ENCODE peak calls at places on chromosomes 13 and 19, in ten cellular contexts. One of them, this sample, is unnamed.

GRCh38 chr19:8484331-8484894 is 18.0 kb downstream of the PRAM1 start:
- DNase-seq in cardiac fibroblast: no peak
- DNase-seq in NCI-H146: no peak
- DNase-seq in hepatocyte: no peak
- DNase-seq in esophagus squamous epithelium: no peak
- DNase-seq in fibroblast of mammary gland: no peak
- DNase-seq in ELR: no peak
- DNase-seq in non-pigmented ciliary epithelial cell: no peak
- DNase-seq in CD8-positive, alpha-beta T cell: no peak
- DNase-seq in NCI-H2081: no peak
- DNase-seq in this sample: no peak

GRCh38 chr19:3519126-3519525 is 13.0 kb downstream of the FZR1 start:
- DNase-seq in CD8-positive, alpha-beta T cell: no peak
- DNase-seq in fibroblast of mammary gland: no peak
- DNase-seq in ELR: no peak
- DNase-seq in esophagus squamous epithelium: no peak
- DNase-seq in hepatocyte: no peak
- DNase-seq in NCI-H2081: no peak
- DNase-seq in NCI-H146: no peak
- DNase-seq in cardiac fibroblast: no peak
- DNase-seq in non-pigmented ciliary epithelial cell: no peak
- DNase-seq in this sample: no peak

GRCh38 chr19:17743874-17744273 is 7.4 kb upstream of the FCHO1 start:
- DNase-seq in NCI-H2081: no peak
- DNase-seq in ELR: peak; percentile 67
- DNase-seq in non-pigmented ciliary epithelial cell: no peak
- DNase-seq in esophagus squamous epithelium: no peak
- DNase-seq in CD8-positive, alpha-beta T cell: no peak
- DNase-seq in NCI-H146: no peak
- DNase-seq in hepatocyte: no peak
- DNase-seq in fibroblast of mammary gland: peak; percentile 56
- DNase-seq in cardiac fibroblast: peak; percentile 69
- DNase-seq in this sample: no peak

GRCh38 chr19:47719047-47719885 is 6.0 kb downstream of the EHD2 start:
- DNase-seq in hepatocyte: peak; percentile 93
- DNase-seq in non-pigmented ciliary epithelial cell: peak; percentile 76
- DNase-seq in fibroblast of mammary gland: peak; percentile 99
- DNase-seq in NCI-H2081: no peak
- DNase-seq in esophagus squamous epithelium: no peak
- DNase-seq in cardiac fibroblast: peak; percentile 97
- DNase-seq in ELR: peak; percentile 97
- DNase-seq in NCI-H146: no peak
- DNase-seq in CD8-positive, alpha-beta T cell: no peak
- DNase-seq in this sample: peak; percentile 72

GRCh38 chr13:32415019-32415418 is 12.9 kb downstream of the N4BP2L1 start:
- DNase-seq in CD8-positive, alpha-beta T cell: peak; percentile 21
- DNase-seq in NCI-H146: peak; percentile 35
- DNase-seq in esophagus squamous epithelium: no peak
- DNase-seq in cardiac fibroblast: peak; percentile 36
- DNase-seq in hepatocyte: no peak
- DNase-seq in non-pigmented ciliary epithelial cell: no peak
- DNase-seq in fibroblast of mammary gland: peak; percentile 28
- DNase-seq in NCI-H2081: no peak
- DNase-seq in ELR: peak; percentile 34
- DNase-seq in this sample: no peak

GRCh38 chr13:92804346-92804745 is 422.3 kb upstream of the GPC6 start:
- DNase-seq in fibroblast of mammary gland: peak; percentile 64
- DNase-seq in ELR: peak; percentile 50
- DNase-seq in cardiac fibroblast: peak; percentile 39
- DNase-seq in NCI-H2081: no peak
- DNase-seq in esophagus squamous epithelium: no peak
- DNase-seq in non-pigmented ciliary epithelial cell: no peak
- DNase-seq in CD8-positive, alpha-beta T cell: no peak
- DNase-seq in NCI-H146: no peak
- DNase-seq in hepatocyte: no peak
- DNase-seq in this sample: peak; percentile 8

GRCh38 chr13:112942689-112943308 is 26.2 kb upstream of the MCF2L start:
- DNase-seq in CD8-positive, alpha-beta T cell: peak; percentile 98
- DNase-seq in fibroblast of mammary gland: peak; percentile 92
- DNase-seq in hepatocyte: peak; percentile 99
- DNase-seq in NCI-H146: peak; percentile 99
- DNase-seq in NCI-H2081: peak; percentile 97
- DNase-seq in non-pigmented ciliary epithelial cell: peak; percentile 78
- DNase-seq in cardiac fibroblast: peak; percentile 95
- DNase-seq in ELR: peak; percentile 95
- DNase-seq in esophagus squamous epithelium: peak; percentile 53
- DNase-seq in this sample: peak; percentile 90

GRCh38 chr13:29507356-29507755 is 88.1 kb downstream of the SLC7A1 start:
- DNase-seq in NCI-H2081: peak; percentile 44
- DNase-seq in fibroblast of mammary gland: peak; percentile 26
- DNase-seq in ELR: no peak
- DNase-seq in hepatocyte: no peak
- DNase-seq in non-pigmented ciliary epithelial cell: no peak
- DNase-seq in cardiac fibroblast: no peak
- DNase-seq in NCI-H146: peak; percentile 65
- DNase-seq in esophagus squamous epithelium: no peak
- DNase-seq in CD8-positive, alpha-beta T cell: no peak
- DNase-seq in this sample: no peak

GRCh38 chr13:67390462-67391093 is 160.4 kb upstream of the PCDH9 start:
- DNase-seq in fibroblast of mammary gland: peak; percentile 88
- DNase-seq in NCI-H146: no peak
- DNase-seq in cardiac fibroblast: peak; percentile 80
- DNase-seq in non-pigmented ciliary epithelial cell: no peak
- DNase-seq in esophagus squamous epithelium: no peak
- DNase-seq in CD8-positive, alpha-beta T cell: no peak
- DNase-seq in NCI-H2081: no peak
- DNase-seq in ELR: peak; percentile 54
- DNase-seq in hepatocyte: no peak
- DNase-seq in this sample: no peak

GRCh38 chr13:36357692-36358091 is 11.5 kb upstream of the SPART start:
- DNase-seq in ELR: no peak
- DNase-seq in non-pigmented ciliary epithelial cell: no peak
- DNase-seq in esophagus squamous epithelium: no peak
- DNase-seq in NCI-H2081: no peak
- DNase-seq in cardiac fibroblast: no peak
- DNase-seq in fibroblast of mammary gland: peak; percentile 54
- DNase-seq in hepatocyte: no peak
- DNase-seq in NCI-H146: no peak
- DNase-seq in CD8-positive, alpha-beta T cell: no peak
- DNase-seq in this sample: peak; percentile 52

GRCh38 chr13:111791131-111791530 is 275.8 kb upstream of the SOX1 start:
- DNase-seq in CD8-positive, alpha-beta T cell: no peak
- DNase-seq in cardiac fibroblast: no peak
- DNase-seq in non-pigmented ciliary epithelial cell: no peak
- DNase-seq in NCI-H146: no peak
- DNase-seq in esophagus squamous epithelium: no peak
- DNase-seq in fibroblast of mammary gland: no peak
- DNase-seq in NCI-H2081: no peak
- DNase-seq in ELR: no peak
- DNase-seq in hepatocyte: no peak
- DNase-seq in this sample: no peak

GRCh38 chr13:20191902-20192469 is 752 bp downstream of the GJB2 start:
- DNase-seq in non-pigmented ciliary epithelial cell: no peak
- DNase-seq in ELR: peak; percentile 27
- DNase-seq in NCI-H146: no peak
- DNase-seq in esophagus squamous epithelium: no peak
- DNase-seq in fibroblast of mammary gland: peak; percentile 32
- DNase-seq in hepatocyte: peak; percentile 58
- DNase-seq in CD8-positive, alpha-beta T cell: no peak
- DNase-seq in NCI-H2081: no peak
- DNase-seq in cardiac fibroblast: no peak
- DNase-seq in this sample: peak; percentile 10

GRCh38 chr13:23022667-23023066 is 158.1 kb upstream of the SGCG start:
- DNase-seq in NCI-H2081: no peak
- DNase-seq in cardiac fibroblast: no peak
- DNase-seq in non-pigmented ciliary epithelial cell: no peak
- DNase-seq in hepatocyte: no peak
- DNase-seq in CD8-positive, alpha-beta T cell: no peak
- DNase-seq in ELR: no peak
- DNase-seq in esophagus squamous epithelium: no peak
- DNase-seq in fibroblast of mammary gland: no peak
- DNase-seq in NCI-H146: no peak
- DNase-seq in this sample: no peak

GRCh38 chr19:6947745-6948144 is 60.4 kb downstream of the ADGRE1 start:
- DNase-seq in non-pigmented ciliary epithelial cell: no peak
- DNase-seq in fibroblast of mammary gland: peak; percentile 71
- DNase-seq in esophagus squamous epithelium: no peak
- DNase-seq in hepatocyte: no peak
- DNase-seq in NCI-H146: no peak
- DNase-seq in CD8-positive, alpha-beta T cell: no peak
- DNase-seq in ELR: peak; percentile 77
- DNase-seq in NCI-H2081: no peak
- DNase-seq in cardiac fibroblast: peak; percentile 86
- DNase-seq in this sample: peak; percentile 40

GRCh38 chr13:72805663-72806341 is 23.9 kb downstream of the PIBF1 start:
- DNase-seq in fibroblast of mammary gland: no peak
- DNase-seq in hepatocyte: no peak
- DNase-seq in non-pigmented ciliary epithelial cell: no peak
- DNase-seq in esophagus squamous epithelium: no peak
- DNase-seq in ELR: no peak
- DNase-seq in cardiac fibroblast: peak; percentile 21
- DNase-seq in NCI-H2081: no peak
- DNase-seq in NCI-H146: no peak
- DNase-seq in CD8-positive, alpha-beta T cell: no peak
- DNase-seq in this sample: no peak

GRCh38 chr19:46732966-46733692 is 12.7 kb upstream of the FKRP start:
- DNase-seq in NCI-H146: no peak
- DNase-seq in ELR: peak; percentile 91
- DNase-seq in NCI-H2081: no peak
- DNase-seq in esophagus squamous epithelium: no peak
- DNase-seq in CD8-positive, alpha-beta T cell: no peak
- DNase-seq in non-pigmented ciliary epithelial cell: no peak
- DNase-seq in cardiac fibroblast: peak; percentile 54
- DNase-seq in fibroblast of mammary gland: peak; percentile 50
- DNase-seq in hepatocyte: no peak
- DNase-seq in this sample: no peak

GRCh38 chr19:28169168-28169862 is 1043.6 kb downstream of the UQCRFS1 start:
- DNase-seq in hepatocyte: no peak
- DNase-seq in fibroblast of mammary gland: no peak
- DNase-seq in non-pigmented ciliary epithelial cell: no peak
- DNase-seq in CD8-positive, alpha-beta T cell: no peak
- DNase-seq in ELR: no peak
- DNase-seq in NCI-H2081: no peak
- DNase-seq in cardiac fibroblast: no peak
- DNase-seq in NCI-H146: no peak
- DNase-seq in esophagus squamous epithelium: no peak
- DNase-seq in this sample: no peak

GRCh38 chr13:27744861-27745260 is 47.4 kb upstream of the GSX1 start:
- DNase-seq in esophagus squamous epithelium: no peak
- DNase-seq in non-pigmented ciliary epithelial cell: no peak
- DNase-seq in ELR: no peak
- DNase-seq in fibroblast of mammary gland: no peak
- DNase-seq in CD8-positive, alpha-beta T cell: no peak
- DNase-seq in cardiac fibroblast: no peak
- DNase-seq in hepatocyte: no peak
- DNase-seq in NCI-H2081: no peak
- DNase-seq in NCI-H146: no peak
- DNase-seq in this sample: no peak

GRCh38 chr19:18942692-18943091 is 1.7 kb upstream of the HOMER3 start:
- DNase-seq in esophagus squamous epithelium: no peak
- DNase-seq in cardiac fibroblast: no peak
- DNase-seq in non-pigmented ciliary epithelial cell: no peak
- DNase-seq in hepatocyte: no peak
- DNase-seq in NCI-H146: no peak
- DNase-seq in fibroblast of mammary gland: no peak
- DNase-seq in NCI-H2081: no peak
- DNase-seq in ELR: no peak
- DNase-seq in CD8-positive, alpha-beta T cell: no peak
- DNase-seq in this sample: no peak

GRCh38 chr19:32104465-32105235 is 240.8 kb upstream of the ZNF507 start:
- DNase-seq in fibroblast of mammary gland: no peak
- DNase-seq in hepatocyte: peak; percentile 83
- DNase-seq in esophagus squamous epithelium: no peak
- DNase-seq in NCI-H2081: no peak
- DNase-seq in ELR: no peak
- DNase-seq in NCI-H146: no peak
- DNase-seq in CD8-positive, alpha-beta T cell: no peak
- DNase-seq in cardiac fibroblast: no peak
- DNase-seq in non-pigmented ciliary epithelial cell: no peak
- DNase-seq in this sample: peak; percentile 82

GRCh38 chr13:41905600-41906254 is 55.2 kb downstream of the VWA8 start:
- DNase-seq in NCI-H2081: no peak
- DNase-seq in cardiac fibroblast: peak; percentile 55
- DNase-seq in CD8-positive, alpha-beta T cell: no peak
- DNase-seq in non-pigmented ciliary epithelial cell: no peak
- DNase-seq in ELR: peak; percentile 76
- DNase-seq in NCI-H146: peak; percentile 30
- DNase-seq in hepatocyte: peak; percentile 18
- DNase-seq in fibroblast of mammary gland: peak; percentile 68
- DNase-seq in esophagus squamous epithelium: no peak
- DNase-seq in this sample: peak; percentile 54

This sample was measured in kidney glomerular epithelial cell.